ENCODE peak calls at places on chromosomes 11 and 22, in seven cellular contexts. One of them, this sample, is unnamed.

GRCh38 chr11:63274776-63275175 is 31.4 kb upstream of the SLC22A25 start:
- DNase-seq in neuronal stem cell: no peak
- DNase-seq in trophoblast cell: no peak
- DNase-seq in H1: no peak
- DNase-seq in H9: no peak
- DNase-seq in mesenchymal stem cell: no peak
- DNase-seq in mesendoderm: no peak
- DNase-seq in this sample: no peak

GRCh38 chr11:36156486-36157150 is 132.6 kb downstream of the COMMD9 start:
- DNase-seq in neuronal stem cell: no peak
- DNase-seq in trophoblast cell: no peak
- DNase-seq in H1: no peak
- DNase-seq in H9: no peak
- DNase-seq in mesenchymal stem cell: no peak
- DNase-seq in mesendoderm: no peak
- DNase-seq in this sample: peak

GRCh38 chr22:45317551-45318167 is 7.9 kb downstream of the FAM118A start:
- DNase-seq in neuronal stem cell: no peak
- DNase-seq in trophoblast cell: no peak
- DNase-seq in H1: no peak
- DNase-seq in H9: peak
- DNase-seq in mesenchymal stem cell: peak
- DNase-seq in mesendoderm: peak
- DNase-seq in this sample: peak

GRCh38 chr11:73866095-73866579 is 10.5 kb downstream of the COA4 start:
- DNase-seq in neuronal stem cell: no peak
- DNase-seq in trophoblast cell: no peak
- DNase-seq in H1: no peak
- DNase-seq in H9: no peak
- DNase-seq in mesenchymal stem cell: no peak
- DNase-seq in mesendoderm: no peak
- DNase-seq in this sample: peak

GRCh38 chr11:16598906-16599305 is 139.5 kb upstream of the C11orf58 start:
- DNase-seq in neuronal stem cell: no peak
- DNase-seq in trophoblast cell: no peak
- DNase-seq in H1: no peak
- DNase-seq in H9: no peak
- DNase-seq in mesenchymal stem cell: no peak
- DNase-seq in mesendoderm: no peak
- DNase-seq in this sample: no peak

GRCh38 chr22:29117799-29118477 is 45.1 kb downstream of the KREMEN1 start:
- DNase-seq in neuronal stem cell: no peak
- DNase-seq in trophoblast cell: no peak
- DNase-seq in H1: no peak
- DNase-seq in H9: no peak
- DNase-seq in mesenchymal stem cell: peak
- DNase-seq in mesendoderm: no peak
- DNase-seq in this sample: peak

GRCh38 chr22:24523873-24524272 is 28.7 kb downstream of the UPB1 start:
- DNase-seq in neuronal stem cell: no peak
- DNase-seq in trophoblast cell: no peak
- DNase-seq in H1: no peak
- DNase-seq in H9: no peak
- DNase-seq in mesenchymal stem cell: peak
- DNase-seq in mesendoderm: peak
- DNase-seq in this sample: peak

GRCh38 chr11:117052196-117053149 is 45.8 kb downstream of the SIK3 start:
- DNase-seq in neuronal stem cell: no peak
- DNase-seq in trophoblast cell: no peak
- DNase-seq in H1: no peak
- DNase-seq in H9: no peak
- DNase-seq in mesenchymal stem cell: no peak
- DNase-seq in mesendoderm: no peak
- DNase-seq in this sample: no peak

GRCh38 chr11:313787-314547 is at the start of gene IFITM1:
- DNase-seq in neuronal stem cell: no peak
- DNase-seq in trophoblast cell: no peak
- DNase-seq in H1: no peak
- DNase-seq in H9: no peak
- DNase-seq in mesenchymal stem cell: peak
- DNase-seq in mesendoderm: peak
- DNase-seq in this sample: peak

GRCh38 chr11:88051386-88051785 is 123.9 kb downstream of the RAB38 start:
- DNase-seq in neuronal stem cell: no peak
- DNase-seq in trophoblast cell: no peak
- DNase-seq in H1: no peak
- DNase-seq in H9: no peak
- DNase-seq in mesenchymal stem cell: peak
- DNase-seq in mesendoderm: no peak
- DNase-seq in this sample: peak

GRCh38 chr22:50735739-50736030 is 2.3 kb upstream of the ACR start:
- DNase-seq in neuronal stem cell: no peak
- DNase-seq in trophoblast cell: no peak
- DNase-seq in H1: no peak
- DNase-seq in H9: no peak
- DNase-seq in mesenchymal stem cell: no peak
- DNase-seq in mesendoderm: no peak
- DNase-seq in this sample: no peak

GRCh38 chr22:23457586-23457985 is 122.5 kb downstream of the IGLL1 start:
- DNase-seq in neuronal stem cell: no peak
- DNase-seq in trophoblast cell: peak
- DNase-seq in H1: no peak
- DNase-seq in H9: no peak
- DNase-seq in mesenchymal stem cell: no peak
- DNase-seq in mesendoderm: no peak
- DNase-seq in this sample: no peak

GRCh38 chr11:126102436-126102894 is 39.8 kb upstream of the CDON start:
- DNase-seq in neuronal stem cell: no peak
- DNase-seq in trophoblast cell: no peak
- DNase-seq in H1: no peak
- DNase-seq in H9: no peak
- DNase-seq in mesenchymal stem cell: peak
- DNase-seq in mesendoderm: no peak
- DNase-seq in this sample: peak

GRCh38 chr11:121958978-121959340 is 157.1 kb downstream of the BLID start:
- DNase-seq in neuronal stem cell: no peak
- DNase-seq in trophoblast cell: no peak
- DNase-seq in H1: no peak
- DNase-seq in H9: no peak
- DNase-seq in mesenchymal stem cell: no peak
- DNase-seq in mesendoderm: no peak
- DNase-seq in this sample: peak

DNA sequence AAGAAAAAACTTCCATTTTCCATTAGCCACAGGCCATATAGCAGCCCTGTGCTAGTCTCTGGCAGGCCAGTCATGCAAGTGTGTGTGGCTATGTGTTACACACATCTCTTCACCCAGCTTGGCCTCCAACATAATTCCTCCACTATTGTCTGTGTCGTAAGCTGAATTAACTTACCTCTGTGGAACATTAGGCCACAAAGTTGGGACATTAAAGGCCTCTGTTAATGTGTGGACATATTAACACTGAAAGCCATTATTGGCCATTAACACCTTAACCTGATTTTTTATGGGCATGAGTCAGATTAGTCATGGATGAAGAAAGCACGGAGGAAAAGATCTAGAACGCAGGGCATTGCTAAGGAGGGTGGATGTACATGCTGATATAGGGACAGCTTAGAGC is 100.1 kb downstream of the DBX1 start:
- DNase-seq in neuronal stem cell: no peak
- DNase-seq in trophoblast cell: no peak
- DNase-seq in H1: no peak
- DNase-seq in H9: no peak
- DNase-seq in mesenchymal stem cell: no peak
- DNase-seq in mesendoderm: no peak
- DNase-seq in this sample: no peak
- H2BK5ac ChIP-seq in neuronal stem cell: no peak
- H2BK5ac ChIP-seq in trophoblast cell: peak
- H2BK5ac ChIP-seq in H1: no peak
- H2BK5ac ChIP-seq in H9: no peak
- H2BK5ac ChIP-seq in mesenchymal stem cell: no peak
- H2BK5ac ChIP-seq in mesendoderm: no peak
- H2BK5ac ChIP-seq in this sample: no peak

GRCh38 chr22:46393791-46394333 is 58.3 kb downstream of the TRMU start:
- DNase-seq in neuronal stem cell: no peak
- DNase-seq in trophoblast cell: no peak
- DNase-seq in H1: no peak
- DNase-seq in H9: no peak
- DNase-seq in mesenchymal stem cell: no peak
- DNase-seq in mesendoderm: no peak
- DNase-seq in this sample: no peak
- H2BK5ac ChIP-seq in neuronal stem cell: no peak
- H2BK5ac ChIP-seq in trophoblast cell: no peak
- H2BK5ac ChIP-seq in H1: no peak
- H2BK5ac ChIP-seq in H9: no peak
- H2BK5ac ChIP-seq in mesenchymal stem cell: no peak
- H2BK5ac ChIP-seq in mesendoderm: no peak
- H2BK5ac ChIP-seq in this sample: no peak

GRCh38 chr11:46417711-46418110 is 26.1 kb upstream of the CHRM4 start:
- DNase-seq in neuronal stem cell: peak
- DNase-seq in trophoblast cell: no peak
- DNase-seq in H1: no peak
- DNase-seq in H9: no peak
- DNase-seq in mesenchymal stem cell: no peak
- DNase-seq in mesendoderm: no peak
- DNase-seq in this sample: no peak

GRCh38 chr11:46416656-46417055 is 25.1 kb upstream of the CHRM4 start:
- DNase-seq in neuronal stem cell: no peak
- DNase-seq in trophoblast cell: no peak
- DNase-seq in H1: no peak
- DNase-seq in H9: no peak
- DNase-seq in mesenchymal stem cell: no peak
- DNase-seq in mesendoderm: no peak
- DNase-seq in this sample: no peak

GRCh38 chr11:46413755-46414465 is 22.3 kb upstream of the CHRM4 start:
- DNase-seq in neuronal stem cell: no peak
- DNase-seq in trophoblast cell: no peak
- DNase-seq in H1: no peak
- DNase-seq in H9: no peak
- DNase-seq in mesenchymal stem cell: no peak
- DNase-seq in mesendoderm: no peak
- DNase-seq in this sample: peak

GRCh38 chr11:46414899-46415298 is 23.3 kb upstream of the CHRM4 start:
- DNase-seq in neuronal stem cell: no peak
- DNase-seq in trophoblast cell: no peak
- DNase-seq in H1: no peak
- DNase-seq in H9: no peak
- DNase-seq in mesenchymal stem cell: no peak
- DNase-seq in mesendoderm: no peak
- DNase-seq in this sample: no peak

GRCh38 chr11:46414466-46414796 is 22.9 kb upstream of the CHRM4 start:
- DNase-seq in neuronal stem cell: no peak
- DNase-seq in trophoblast cell: no peak
- DNase-seq in H1: no peak
- DNase-seq in H9: no peak
- DNase-seq in mesenchymal stem cell: no peak
- DNase-seq in mesendoderm: no peak
- DNase-seq in this sample: no peak
- H2BK5ac ChIP-seq in neuronal stem cell: no peak
- H2BK5ac ChIP-seq in trophoblast cell: no peak
- H2BK5ac ChIP-seq in H1: no peak
- H2BK5ac ChIP-seq in H9: no peak
- H2BK5ac ChIP-seq in mesenchymal stem cell: no peak
- H2BK5ac ChIP-seq in mesendoderm: no peak
- H2BK5ac ChIP-seq in this sample: no peak

GRCh38 chr11:120218695-120219033 is 7.8 kb downstream of the OAF start:
- DNase-seq in neuronal stem cell: no peak
- DNase-seq in trophoblast cell: no peak
- DNase-seq in H1: no peak
- DNase-seq in H9: no peak
- DNase-seq in mesenchymal stem cell: no peak
- DNase-seq in mesendoderm: no peak
- DNase-seq in this sample: no peak

GRCh38 chr11:120219157-120219934 is 8.5 kb downstream of the OAF start:
- DNase-seq in neuronal stem cell: no peak
- DNase-seq in trophoblast cell: no peak
- DNase-seq in H1: no peak
- DNase-seq in H9: no peak
- DNase-seq in mesenchymal stem cell: peak
- DNase-seq in mesendoderm: no peak
- DNase-seq in this sample: no peak

GRCh38 chr11:120216426-120217102 is 5.7 kb downstream of the OAF start:
- DNase-seq in neuronal stem cell: no peak
- DNase-seq in trophoblast cell: peak
- DNase-seq in H1: no peak
- DNase-seq in H9: no peak
- DNase-seq in mesenchymal stem cell: no peak
- DNase-seq in mesendoderm: peak
- DNase-seq in this sample: no peak

GRCh38 chr11:120217526-120217925 is 6.7 kb downstream of the OAF start:
- DNase-seq in neuronal stem cell: no peak
- DNase-seq in trophoblast cell: no peak
- DNase-seq in H1: no peak
- DNase-seq in H9: no peak
- DNase-seq in mesenchymal stem cell: no peak
- DNase-seq in mesendoderm: no peak
- DNase-seq in this sample: no peak

GRCh38 chr11:120217941-120218694 is 7.3 kb downstream of the OAF start:
- DNase-seq in neuronal stem cell: no peak
- DNase-seq in trophoblast cell: no peak
- DNase-seq in H1: no peak
- DNase-seq in H9: no peak
- DNase-seq in mesenchymal stem cell: no peak
- DNase-seq in mesendoderm: no peak
- DNase-seq in this sample: no peak
- H2BK5ac ChIP-seq in neuronal stem cell: peak
- H2BK5ac ChIP-seq in trophoblast cell: no peak
- H2BK5ac ChIP-seq in H1: no peak
- H2BK5ac ChIP-seq in H9: no peak
- H2BK5ac ChIP-seq in mesenchymal stem cell: no peak
- H2BK5ac ChIP-seq in mesendoderm: no peak
- H2BK5ac ChIP-seq in this sample: no peak

DNA sequence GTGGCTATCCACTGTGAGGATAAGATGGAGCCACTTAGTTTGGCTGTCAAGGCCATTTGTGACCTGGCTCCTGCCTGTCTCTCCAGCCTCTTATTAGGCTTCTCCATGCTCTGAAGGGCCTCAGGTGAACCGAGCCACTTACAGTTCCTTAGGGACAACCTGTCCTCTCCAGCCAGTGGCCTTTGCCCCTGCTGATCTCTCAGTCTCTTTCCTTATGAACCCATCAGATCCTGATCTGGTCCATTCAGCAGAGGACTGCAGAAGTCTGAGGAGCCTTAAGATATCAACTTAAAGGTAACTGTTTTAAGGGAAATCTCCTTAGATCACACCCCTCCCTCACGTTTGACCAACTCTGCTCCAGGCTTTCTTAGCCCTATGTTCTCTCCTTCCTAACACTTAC is 2.4 kb downstream of the DUSP18 start:
- DNase-seq in neuronal stem cell: no peak
- DNase-seq in trophoblast cell: no peak
- DNase-seq in H1: no peak
- DNase-seq in H9: no peak
- DNase-seq in mesenchymal stem cell: no peak
- DNase-seq in mesendoderm: no peak
- DNase-seq in this sample: no peak
- H2BK5ac ChIP-seq in neuronal stem cell: no peak
- H2BK5ac ChIP-seq in trophoblast cell: no peak
- H2BK5ac ChIP-seq in H1: no peak
- H2BK5ac ChIP-seq in H9: no peak
- H2BK5ac ChIP-seq in mesenchymal stem cell: no peak
- H2BK5ac ChIP-seq in mesendoderm: no peak
- H2BK5ac ChIP-seq in this sample: no peak

This sample was measured in IMR-90.